ENCODE peak calls at places on chromosomes 16 and 17, in ten cellular contexts. E, X, H, J, P, Y, S, V, K and G are unnamed samples.

GRCh38 chr17:17683710-17684365 is 2.6 kb downstream of the RAI1 start:
- DNase-seq in E (no peak), X (no peak), H (no peak), J (no peak), P (no peak), Y (no peak), S (no peak), V (no peak), K (no peak), G (no peak)

GRCh38 chr17:82875418-82875856 is 35.6 kb upstream of the ZNF750 start:
- DNase-seq in E (no peak), X (no peak), H (peak; percentile 82), J (no peak), P (no peak), Y (peak; percentile 96), S (peak; percentile 64), V (no peak), K (no peak), G (no peak)

GRCh38 chr16:9311303-9311954 is 220.0 kb downstream of the HAPSTR1 start:
- DNase-seq in E (no peak), X (no peak), H (peak; percentile 2), J (no peak), P (no peak), Y (no peak), S (no peak), V (peak; percentile 41), K (no peak), G (no peak)

GRCh38 chr17:16940116-16940881 is 31.6 kb downstream of the TNFRSF13B start:
- DNase-seq in E (no peak), X (no peak), H (no peak), J (no peak), P (peak; percentile 41), Y (no peak), S (no peak), V (no peak), K (peak; percentile 5), G (no peak)

GRCh38 chr17:320139-320538 is 32.5 kb downstream of the RPH3AL start:
- DNase-seq in E (no peak), X (no peak), H (no peak), J (peak; percentile 18), P (no peak), Y (no peak), S (no peak), V (no peak), K (no peak), G (no peak)

GRCh38 chr17:73952498-73953205 is 250.8 kb upstream of the RPL38 start:
- DNase-seq in E (no peak), X (no peak), H (no peak), J (no peak), P (peak; percentile 50), Y (no peak), S (no peak), V (peak; percentile 75), K (no peak), G (peak; percentile 22)

GRCh38 chr16:53893731-53894435 is 189.9 kb downstream of the FTO start:
- DNase-seq in E (no peak), X (no peak), H (peak; percentile 45), J (peak; percentile 91), P (no peak), Y (peak; percentile 78), S (no peak), V (no peak), K (no peak), G (no peak)

GRCh38 chr16:57575468-57576277 is 33.2 kb downstream of the ADGRG5 start:
- DNase-seq in E (no peak), X (peak; percentile 55), H (no peak), J (no peak), P (no peak), Y (no peak), S (no peak), V (no peak), K (no peak), G (no peak)

DNA sequence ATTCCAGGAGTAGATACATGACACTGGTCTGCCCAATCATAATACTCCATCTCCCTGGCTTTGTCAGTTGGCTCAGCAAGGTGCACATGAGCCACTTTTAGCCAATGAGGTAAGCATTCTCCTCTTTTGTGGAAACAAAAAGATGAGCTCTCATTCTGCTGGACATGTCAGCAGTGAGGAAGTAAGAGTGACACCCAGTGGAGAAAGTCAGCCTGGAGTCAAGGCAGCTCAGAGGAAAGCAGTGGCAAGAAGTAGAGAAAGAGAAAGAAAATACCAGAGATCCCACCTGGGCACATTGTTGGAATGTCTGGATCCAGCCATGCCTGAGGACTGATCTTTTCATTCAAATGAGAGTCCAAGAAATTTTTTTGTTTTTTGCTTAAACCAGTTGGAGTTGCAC is 496.9 kb upstream of the C16orf82 start:
- DNase-seq in E (peak; percentile 43), X (no peak), H (no peak), J (no peak), P (no peak), Y (no peak), S (peak; percentile 15), V (peak; percentile 19), K (no peak), G (no peak)
- TF ChIP-seq CTCF in E (peak; percentile 54), X (peak; percentile 27), H (no peak), J (no peak), P (no peak), Y (no peak), S (peak; percentile 64), V (no peak), K (no peak), G (peak; percentile 47)

DNA sequence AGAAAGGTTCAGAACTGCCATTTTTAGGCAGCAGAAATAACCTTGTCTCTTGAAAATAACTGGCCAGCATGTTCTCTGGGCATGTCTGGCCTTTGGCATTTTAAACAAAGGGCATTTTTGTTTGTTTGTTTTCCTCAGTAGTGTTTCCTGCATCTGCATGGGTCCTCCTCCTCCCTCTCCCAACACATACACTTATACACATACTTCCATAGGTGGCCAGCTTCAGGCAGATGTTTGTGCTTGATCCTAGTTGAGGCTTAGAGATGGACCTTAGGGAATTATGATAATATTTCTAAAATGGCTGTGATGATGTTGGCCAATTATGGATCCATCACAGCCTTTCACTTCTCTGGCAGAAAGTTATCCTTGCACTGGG is 7.2 kb downstream of the TBX4 start:
- DNase-seq in E (no peak), X (no peak), H (no peak), J (no peak), P (no peak), Y (no peak), S (no peak), V (no peak), K (no peak), G (no peak)
- H3K27me3 ChIP-seq in E (peaks cover 21% of the 10 kb centered on the region), X (no peaks in the 10 kb centered on the region), H (peaks cover 85% of the 10 kb centered on the region), J (peaks cover 87% of the 10 kb centered on the region), P (peaks cover 46% of the 10 kb centered on the region), Y (peaks cover 27% of the 10 kb centered on the region), S (no peaks in the 10 kb centered on the region), V (peaks cover 92% of the 10 kb centered on the region), K (no peaks in the 10 kb centered on the region), G (no peaks in the 10 kb centered on the region)

GRCh38 chr17:57832711-57833596 is 16.9 kb downstream of the MRPS23 start:
- DNase-seq in E (peak; percentile 65), X (no peak), H (peak; percentile 19), J (peak; percentile 76), P (peak; percentile 89), Y (peak; percentile 41), S (peak; percentile 72), V (peak; percentile 85), K (peak; percentile 70), G (peak; percentile 32)

GRCh38 chr17:57835333-57835900 is 14.4 kb downstream of the MRPS23 start:
- DNase-seq in E (no peak), X (no peak), H (no peak), J (no peak), P (no peak), Y (no peak), S (peak; percentile 41), V (no peak), K (no peak), G (no peak)

GRCh38 chr17:57832299-57832698 is 17.5 kb downstream of the MRPS23 start:
- DNase-seq in E (no peak), X (no peak), H (no peak), J (no peak), P (no peak), Y (no peak), S (no peak), V (no peak), K (no peak), G (no peak)

GRCh38 chr17:57834146-57834741 is 15.6 kb downstream of the MRPS23 start:
- DNase-seq in E (no peak), X (no peak), H (no peak), J (no peak), P (no peak), Y (peak; percentile 79), S (no peak), V (no peak), K (peak; percentile 80), G (no peak)

DNA sequence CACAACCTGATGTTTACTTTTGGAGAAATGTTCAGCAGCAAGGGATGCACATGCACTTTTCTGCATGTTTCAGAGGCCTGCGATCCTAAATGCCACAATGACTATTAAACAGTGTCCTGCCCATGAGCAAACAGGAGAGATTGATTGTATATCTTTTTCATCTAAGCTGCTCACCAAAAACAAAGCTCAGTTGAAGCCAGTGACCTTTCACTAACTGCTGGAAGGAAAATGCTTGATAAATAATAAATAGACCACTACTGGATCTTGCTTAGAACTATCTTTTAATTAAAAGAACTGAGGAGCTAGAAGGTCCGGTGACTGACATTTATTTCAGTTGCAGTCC is 16.3 kb downstream of the MRPS23 start:
- DNase-seq in E (no peak), X (no peak), H (no peak), J (no peak), P (no peak), Y (no peak), S (no peak), V (no peak), K (no peak), G (no peak)
- TF ChIP-seq CTCF in E (peak; percentile 4), X (peak; percentile 1), H (no peak), J (no peak), P (no peak), Y (no peak), S (no peak), V (no peak), K (no peak), G (no peak)

GRCh38 chr16:31568577-31569359 is 41.1 kb downstream of the AHSP start:
- DNase-seq in E (no peak), X (peak; percentile 66), H (no peak), J (no peak), P (no peak), Y (no peak), S (no peak), V (peak; percentile 10), K (no peak), G (no peak)
- H3K27me3 ChIP-seq in E (no peaks in the 10 kb centered on the region), X (no peaks in the 10 kb centered on the region), H (peaks cover 31% of the 10 kb centered on the region), J (peaks cover 10% of the 10 kb centered on the region), P (peaks cover 13% of the 10 kb centered on the region), Y (peaks cover 15% of the 10 kb centered on the region), S (no peaks in the 10 kb centered on the region), V (peaks cover 51% of the 10 kb centered on the region), K (no peaks in the 10 kb centered on the region), G (no peaks in the 10 kb centered on the region)

GRCh38 chr17:57401556-57402488 is 145.5 kb downstream of the MSI2 start:
- DNase-seq in E (no peak), X (no peak), H (no peak), J (no peak), P (no peak), Y (no peak), S (peak; percentile 27), V (peak; percentile 17), K (no peak), G (no peak)
- TF ChIP-seq CTCF in E (no peak), X (no peak), H (peak; percentile 44), J (no peak), P (no peak), Y (peak; percentile 3), S (peak; percentile 44), V (no peak), K (no peak), G (peak; percentile 22)